ENCODE peak calls at places on chromosomes 4 and X, in five cellular contexts. One of them, this sample, is unnamed.

GRCh38 chrX:44958480-44958879 is 85.5 kb downstream of the KDM6A start:
- DNase-seq in T-helper 1 cell: no peak
- DNase-seq in H54: no peak
- DNase-seq in foreskin fibroblast: no peak
- DNase-seq in A549: no peak
- DNase-seq in this sample: no peak

GRCh38 chr4:173379929-173380328 is 9.2 kb downstream of the SAP30 start:
- DNase-seq in foreskin fibroblast: no peak
- DNase-seq in T-helper 1 cell: no peak
- DNase-seq in A549: no peak
- DNase-seq in H54: no peak
- DNase-seq in this sample: no peak

GRCh38 chr4:184968784-184969201 is 49.5 kb upstream of the HELT start:
- DNase-seq in H54: no peak
- DNase-seq in foreskin fibroblast: no peak
- DNase-seq in A549: no peak
- DNase-seq in T-helper 1 cell: no peak
- DNase-seq in this sample: no peak

GRCh38 chrX:19760841-19761512 is 126.4 kb downstream of the SH3KBP1 start:
- DNase-seq in foreskin fibroblast: no peak
- DNase-seq in A549: no peak
- DNase-seq in T-helper 1 cell: no peak
- DNase-seq in H54: no peak
- DNase-seq in this sample: no peak

GRCh38 chr4:176002007-176002623 is 63.5 kb upstream of the WDR17 start:
- DNase-seq in A549: peak; percentile 17
- DNase-seq in T-helper 1 cell: no peak
- DNase-seq in H54: peak; percentile 35
- DNase-seq in foreskin fibroblast: no peak
- DNase-seq in this sample: no peak

GRCh38 chrX:33171071-33171470 is 40.3 kb downstream of the DMD start:
- DNase-seq in H54: no peak
- DNase-seq in A549: no peak
- DNase-seq in T-helper 1 cell: no peak
- DNase-seq in foreskin fibroblast: no peak
- DNase-seq in this sample: no peak

GRCh38 chrX:2351999-2352995 is 148.5 kb downstream of the DHRSX start:
- DNase-seq in foreskin fibroblast: peak; percentile 97
- DNase-seq in H54: peak; percentile 52
- DNase-seq in T-helper 1 cell: no peak
- DNase-seq in A549: peak; percentile 70
- DNase-seq in this sample: no peak

GRCh38 chr4:73603307-73603710 is 16.9 kb downstream of the RASSF6 start:
- DNase-seq in T-helper 1 cell: no peak
- DNase-seq in foreskin fibroblast: peak; percentile 29
- DNase-seq in A549: peak; percentile 86
- DNase-seq in H54: no peak
- DNase-seq in this sample: no peak

GRCh38 chrX:13495232-13495631 is 74.2 kb upstream of the EGFL6 start:
- DNase-seq in T-helper 1 cell: no peak
- DNase-seq in foreskin fibroblast: no peak
- DNase-seq in H54: no peak
- DNase-seq in A549: no peak
- DNase-seq in this sample: no peak

GRCh38 chrX:11558972-11559371 is 106.7 kb downstream of the ARHGAP6 start:
- DNase-seq in H54: no peak
- DNase-seq in A549: peak; percentile 44
- DNase-seq in T-helper 1 cell: peak; percentile 11
- DNase-seq in foreskin fibroblast: no peak
- DNase-seq in this sample: peak; percentile 20

GRCh38 chr4:8506373-8507250 is 66.0 kb downstream of the TRMT44 start:
- DNase-seq in H54: no peak
- DNase-seq in foreskin fibroblast: peak; percentile 56
- DNase-seq in T-helper 1 cell: no peak
- DNase-seq in A549: no peak
- DNase-seq in this sample: no peak

GRCh38 chr4:53959373-53959772 is 105.0 kb downstream of the CHIC2 start:
- DNase-seq in A549: no peak
- DNase-seq in H54: no peak
- DNase-seq in T-helper 1 cell: no peak
- DNase-seq in foreskin fibroblast: no peak
- DNase-seq in this sample: no peak

GRCh38 chrX:29453333-29453732 is 762.0 kb upstream of the MAGEB2 start:
- DNase-seq in T-helper 1 cell: no peak
- DNase-seq in A549: no peak
- DNase-seq in H54: no peak
- DNase-seq in foreskin fibroblast: peak; percentile 3
- DNase-seq in this sample: no peak

GRCh38 chr4:8440491-8441311 is at the start of the genes ACOX3 and TRMT44:
- DNase-seq in A549: peak; percentile 87
- DNase-seq in T-helper 1 cell: peak; percentile 90
- DNase-seq in H54: peak; percentile 71
- DNase-seq in foreskin fibroblast: peak; percentile 87
- DNase-seq in this sample: peak; percentile 93

This sample was measured in effector CD4-positive, alpha-beta T cell.